ENCODE peak calls at places on chromosomes 11 and 22, in eight cellular contexts. A is bronchial epithelial cell; E is lower lobe of right lung; Y is CD4-positive, alpha-beta memory T cell; Z is skeletal muscle cell; J is adipocyte; R is choroid plexus epithelial cell; P is cardiac fibroblast. O is an unnamed sample.

GRCh38 chr22:34588893-34589545 is 476.9 kb upstream of the ISX start:
- DNase-seq in E (no peak), J (no peak), Z (no peak), P (no peak), A (no peak), R (no peak), Y (no peak), O (no peak)

GRCh38 chr11:100683107-100683506 is 4.0 kb upstream of the ARHGAP42 start:
- DNase-seq in E (no peak), R (no peak), Z (no peak), J (no peak), A (no peak), P (no peak), Y (no peak), O (no peak)

GRCh38 chr11:78212586-78213371 is 24.1 kb downstream of the USP35 start:
- DNase-seq in E (no peak), Y (no peak), P (peak), R (peak), A (no peak), Z (no peak), J (peak), O (no peak)

GRCh38 chr11:116192509-116193206 is 580.1 kb downstream of the BUD13 start:
- DNase-seq in J (no peak), P (no peak), R (no peak), E (no peak), Z (no peak), Y (no peak), A (no peak), O (no peak)

GRCh38 chr11:33893711-33894401 is 2.0 kb upstream of the LMO2 start:
- DNase-seq in J (no peak), A (no peak), P (peak), Y (peak), E (no peak), Z (no peak), R (peak), O (no peak)

GRCh38 chr11:8296872-8297271 is 33.2 kb upstream of the LMO1 start:
- DNase-seq in E (no peak), Z (no peak), J (no peak), A (no peak), P (no peak), Y (no peak), R (no peak), O (no peak)

GRCh38 chr22:41028841-41029240 is 63.6 kb upstream of the EP300 start:
- DNase-seq in P (peak), E (no peak), J (peak), R (peak), Y (no peak), A (peak), Z (peak), O (peak)

GRCh38 chr11:46278387-46279173 is 1.1 kb downstream of the CREB3L1 start:
- DNase-seq in A (no peak), Y (peak), E (peak), J (peak), Z (no peak), R (peak), P (peak), O (no peak)

GRCh38 chr11:121711236-121711635 is 258.5 kb upstream of the SORL1-AS1 start:
- DNase-seq in R (no peak), Z (no peak), E (no peak), A (no peak), Y (no peak), P (no peak), J (no peak), O (peak)

GRCh38 chr22:44640618-44641155 is 61.3 kb upstream of the PRR5 start:
- DNase-seq in Z (no peak), Y (no peak), P (no peak), R (no peak), E (peak), A (no peak), J (no peak), O (no peak)

GRCh38 chr11:74672956-74673895 is 58.0 kb downstream of the CHRDL2 start:
- DNase-seq in R (peak), P (peak), A (peak), Y (no peak), Z (peak), E (no peak), J (peak), O (peak)

GRCh38 chr11:117192401-117192875 is 6.7 kb upstream of the TAGLN start:
- DNase-seq in R (no peak), Y (no peak), A (no peak), P (no peak), E (peak), Z (no peak), J (no peak), O (no peak)

GRCh38 chr11:111540114-111540920 is at the start of gene LAYN:
- DNase-seq in Y (no peak), J (peak), A (no peak), P (no peak), R (no peak), Z (no peak), E (peak), O (no peak)

GRCh38 chr11:16982809-16983208 is 31.4 kb downstream of the PLEKHA7 start:
- DNase-seq in A (no peak), Y (no peak), E (no peak), R (no peak), P (peak), Z (no peak), J (no peak), O (no peak)

GRCh38 chr11:20707876-20708275 is 38.5 kb downstream of the NELL1 start:
- DNase-seq in Y (no peak), J (no peak), Z (no peak), R (no peak), P (no peak), E (no peak), A (no peak), O (no peak)

GRCh38 chr22:46984751-46985506 is 222.5 kb downstream of the TBC1D22A start:
- DNase-seq in Z (peak), Y (no peak), A (peak), R (peak), J (peak), E (no peak), P (peak), O (peak)

GRCh38 chr11:6635082-6635932 is 16.1 kb upstream of the TPP1 start:
- DNase-seq in R (peak), P (peak), E (peak), J (no peak), A (no peak), Y (no peak), Z (no peak), O (no peak)

GRCh38 chr22:24466831-24467249 is 28.3 kb upstream of the UPB1 start:
- DNase-seq in J (peak), Y (no peak), E (no peak), A (no peak), R (peak), P (peak), Z (peak), O (peak)

GRCh38 chr11:76176463-76176862 is 29.8 kb downstream of the WNT11 start:
- DNase-seq in E (no peak), J (no peak), P (no peak), Z (no peak), A (no peak), Y (no peak), R (no peak), O (no peak)

GRCh38 chr11:16418698-16419097 is 62.4 kb upstream of the SOX6 start:
- DNase-seq in A (peak), R (no peak), P (no peak), J (no peak), Z (no peak), Y (no peak), E (no peak), O (no peak)

GRCh38 chr11:123822591-123822990 is 16.4 kb upstream of the OR6M1 start:
- DNase-seq in Y (no peak), J (no peak), R (no peak), Z (no peak), E (no peak), P (peak), A (peak), O (no peak)

GRCh38 chr22:48749555-48750227 is 1078.0 kb downstream of the BRD1 start:
- DNase-seq in R (no peak), Z (no peak), E (no peak), J (no peak), Y (no peak), A (no peak), P (no peak), O (no peak)

GRCh38 chr22:42356547-42356946 is 75.7 kb downstream of the NFAM1 start:
- DNase-seq in Y (no peak), J (no peak), P (no peak), R (no peak), E (no peak), Z (no peak), A (no peak), O (no peak)

GRCh38 chr22:17218341-17218740 is 894 bp downstream of the ADA2 start:
- DNase-seq in A (no peak), P (no peak), Y (no peak), R (no peak), E (peak), Z (no peak), J (no peak), O (no peak)

GRCh38 chr11:116853461-116854073 is 16.1 kb upstream of the APOA1 start:
- DNase-seq in A (peak), Y (peak), J (peak), E (no peak), Z (peak), P (peak), R (peak), O (peak)

GRCh38 chr11:132792341-132793140 is 739.8 kb downstream of the OPCML start:
- DNase-seq in A (no peak), E (no peak), R (no peak), J (no peak), P (no peak), Y (no peak), Z (no peak), O (no peak)
- H3K4me3 ChIP-seq in A (no peak), E (no peak), R (no peak), J (no peak), P (no peak), Y (no peak), Z (no peak), O (no peak)

GRCh38 chr11:62687508-62688396 is 1.6 kb downstream of the LRRN4CL start:
- DNase-seq in Z (no peak), R (no peak), J (no peak), Y (no peak), E (no peak), A (no peak), P (no peak), O (no peak)

GRCh38 chr11:62688481-62688880 is 849 bp downstream of the LRRN4CL start:
- DNase-seq in Y (no peak), E (no peak), P (no peak), Z (no peak), A (no peak), J (peak), R (no peak), O (no peak)

GRCh38 chr11:62694455-62695167 is 5.3 kb upstream of the LRRN4CL start:
- DNase-seq in A (peak), Z (no peak), E (peak), R (peak), J (peak), Y (peak), P (peak), O (peak)

GRCh38 chr11:62689421-62690183 is at the start of gene LRRN4CL:
- DNase-seq in J (peak), A (no peak), Z (peak), E (no peak), P (peak), R (peak), Y (no peak), O (no peak)
- H3K4me3 ChIP-seq in J (peak), A (no peak), Z (no peak), E (peak), P (no peak), R (no peak), Y (no peak), O (no peak)

DNA sequence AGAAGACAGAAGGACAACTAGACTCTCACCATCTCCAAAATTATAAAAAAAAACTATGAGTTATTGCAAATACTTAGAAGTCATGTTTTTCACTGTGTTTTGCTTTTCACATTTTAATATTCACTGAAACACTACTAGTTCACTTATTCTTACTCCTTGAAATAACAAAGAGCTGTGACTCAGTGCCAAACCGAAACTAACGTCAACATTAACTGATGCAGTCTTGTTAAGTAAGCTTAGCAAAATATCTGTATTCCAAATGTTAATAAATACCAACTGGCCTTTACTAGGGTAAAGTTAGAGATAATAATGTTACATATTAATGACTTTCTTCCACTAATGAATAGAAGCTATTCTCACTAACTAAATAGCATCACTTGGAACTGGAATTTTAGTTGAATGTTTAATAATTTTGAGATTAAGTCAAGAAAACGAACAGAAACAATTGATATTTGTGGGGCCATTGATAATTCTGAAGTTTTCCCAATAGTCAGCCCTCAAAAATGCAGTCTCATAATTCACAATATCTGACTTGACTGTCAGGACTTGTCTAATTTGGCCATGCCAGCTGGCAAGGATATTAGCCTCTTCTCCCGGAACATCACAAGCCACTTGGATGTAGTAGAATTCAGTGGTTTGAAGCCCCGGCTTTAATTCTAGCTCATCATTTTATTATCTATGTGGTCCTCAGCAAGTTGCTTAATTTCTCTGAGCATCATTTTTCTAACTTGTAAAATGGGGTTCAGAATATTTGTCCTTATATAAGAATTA is 230.1 kb upstream of the DDI1 start:
- DNase-seq in Z (peak), P (peak), R (peak), A (peak), E (no peak), Y (no peak), J (peak), O (peak)
- H3K4me3 ChIP-seq in Z (no peak), P (no peak), R (no peak), A (no peak), E (no peak), Y (no peak), J (peak), O (no peak)

DNA sequence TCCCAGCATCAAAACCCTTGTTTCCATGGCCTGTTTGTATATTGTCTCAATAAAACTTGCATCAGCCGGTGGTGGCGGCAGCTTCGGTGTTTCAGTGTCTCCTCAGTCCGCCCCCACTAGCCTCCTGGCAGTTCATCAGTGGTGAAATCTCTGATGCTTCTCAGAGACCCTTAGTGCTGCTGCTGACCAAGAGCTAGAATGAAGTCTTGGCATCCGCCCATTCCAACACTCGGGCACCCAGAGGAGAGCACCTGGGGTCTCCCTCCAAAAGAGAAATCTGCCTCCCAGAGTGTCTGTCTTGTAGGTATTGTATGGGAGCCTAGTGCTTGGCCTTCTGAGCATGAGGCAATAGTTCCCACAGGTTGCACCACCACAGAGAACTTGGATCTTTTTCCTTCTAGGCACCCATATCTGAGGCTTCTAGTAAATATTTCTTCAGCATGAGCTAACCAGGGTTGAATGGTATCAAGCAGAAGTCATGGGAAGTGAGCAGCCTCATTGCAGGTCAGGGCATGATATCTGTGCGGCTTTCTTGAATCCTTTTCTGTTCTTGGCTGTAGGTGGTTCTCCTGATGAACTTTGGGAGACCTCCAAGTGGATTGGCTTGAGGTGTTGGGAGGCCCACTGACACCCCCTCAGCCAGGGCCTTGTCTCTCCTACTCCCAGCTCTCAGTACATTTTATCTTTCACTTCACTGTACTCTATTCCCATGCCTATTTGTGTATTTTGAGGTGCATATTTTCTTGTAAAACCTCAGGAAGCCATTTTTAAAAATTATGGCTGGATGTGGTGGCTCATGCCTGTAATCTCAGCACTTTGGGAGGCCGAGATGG is 13.2 kb upstream of the AIFM3 start:
- DNase-seq in E (no peak), P (peak), Z (no peak), R (peak), A (peak), J (peak), Y (no peak), O (no peak)
- H3K4me3 ChIP-seq in E (no peak), P (no peak), Z (no peak), R (no peak), A (no peak), J (no peak), Y (no peak), O (no peak)

GRCh38 chr11:32790916-32791315 is 3.5 kb downstream of the CCDC73 start:
- DNase-seq in R (no peak), J (no peak), Y (no peak), Z (no peak), P (no peak), A (no peak), E (no peak), O (peak)

GRCh38 chr11:32792111-32792947 is 2.1 kb downstream of the CCDC73 start:
- DNase-seq in Z (no peak), J (no peak), A (peak), R (no peak), E (no peak), Y (no peak), P (no peak), O (peak)

GRCh38 chr11:32796425-32796824 is 2.0 kb upstream of the CCDC73 start:
- DNase-seq in P (no peak), J (no peak), E (no peak), Z (no peak), A (peak), R (no peak), Y (no peak), O (peak)

GRCh38 chr11:32794439-32794838 is at the start of gene CCDC73:
- DNase-seq in Z (no peak), A (no peak), R (no peak), E (no peak), J (no peak), P (no peak), Y (no peak), O (no peak)

GRCh38 chr11:32792948-32793475 is 1.4 kb downstream of the CCDC73 start:
- DNase-seq in J (peak), E (no peak), Y (peak), R (peak), A (peak), Z (no peak), P (peak), O (peak)
- H3K4me3 ChIP-seq in J (peak), E (peak), Y (no peak), R (no peak), A (no peak), Z (no peak), P (no peak), O (peak)

GRCh38 chr22:32536352-32536751 is 61.7 kb downstream of the FBXO7 start:
- DNase-seq in P (no peak), E (no peak), J (no peak), R (no peak), Y (no peak), Z (no peak), A (no peak), O (no peak)

GRCh38 chr22:32539631-32540449 is 65.2 kb downstream of the FBXO7 start:
- DNase-seq in P (no peak), E (no peak), J (no peak), Y (no peak), R (no peak), A (peak), Z (peak), O (no peak)

GRCh38 chr22:32541481-32541880 is 66.9 kb downstream of the FBXO7 start:
- DNase-seq in Y (no peak), Z (no peak), R (no peak), P (no peak), J (no peak), E (no peak), A (no peak), O (no peak)

GRCh38 chr22:32535531-32536190 is 61.0 kb downstream of the FBXO7 start:
- DNase-seq in P (no peak), A (no peak), Y (no peak), Z (no peak), R (no peak), E (no peak), J (no peak), O (no peak)

DNA sequence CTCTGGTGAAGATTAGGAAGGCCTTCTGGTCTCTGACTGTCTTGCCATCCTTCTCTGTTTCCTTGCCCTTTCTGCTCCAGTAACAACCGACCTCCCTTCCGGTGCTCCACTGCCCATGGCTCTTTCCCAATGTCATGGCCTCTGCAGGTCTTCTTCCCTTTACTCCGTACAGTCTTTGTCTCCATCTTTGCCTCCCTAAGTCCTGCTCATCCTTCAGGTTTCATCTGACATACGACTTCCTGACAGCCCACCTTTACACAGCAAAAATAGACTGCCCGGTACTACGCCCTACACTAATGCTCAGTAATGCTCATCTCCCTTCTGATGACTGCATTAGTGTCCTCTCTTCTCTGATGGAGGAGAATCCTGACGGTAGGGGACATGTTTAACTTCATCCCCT is 63.9 kb downstream of the FBXO7 start:
- DNase-seq in J (no peak), Y (no peak), P (no peak), A (no peak), Z (no peak), E (no peak), R (no peak), O (no peak)
- H3K4me3 ChIP-seq in J (no peak), Y (no peak), P (no peak), A (no peak), Z (no peak), E (no peak), R (no peak), O (no peak)

GRCh38 chr11:10605941-10606381 is 37.5 kb upstream of the LYVE1 start:
- DNase-seq in J (peak), Z (peak), P (peak), E (peak), A (peak), R (peak), Y (no peak), O (no peak)
- H3K4me3 ChIP-seq in J (peak), Z (no peak), P (peak), E (no peak), A (no peak), R (no peak), Y (no peak), O (no peak)

DNA sequence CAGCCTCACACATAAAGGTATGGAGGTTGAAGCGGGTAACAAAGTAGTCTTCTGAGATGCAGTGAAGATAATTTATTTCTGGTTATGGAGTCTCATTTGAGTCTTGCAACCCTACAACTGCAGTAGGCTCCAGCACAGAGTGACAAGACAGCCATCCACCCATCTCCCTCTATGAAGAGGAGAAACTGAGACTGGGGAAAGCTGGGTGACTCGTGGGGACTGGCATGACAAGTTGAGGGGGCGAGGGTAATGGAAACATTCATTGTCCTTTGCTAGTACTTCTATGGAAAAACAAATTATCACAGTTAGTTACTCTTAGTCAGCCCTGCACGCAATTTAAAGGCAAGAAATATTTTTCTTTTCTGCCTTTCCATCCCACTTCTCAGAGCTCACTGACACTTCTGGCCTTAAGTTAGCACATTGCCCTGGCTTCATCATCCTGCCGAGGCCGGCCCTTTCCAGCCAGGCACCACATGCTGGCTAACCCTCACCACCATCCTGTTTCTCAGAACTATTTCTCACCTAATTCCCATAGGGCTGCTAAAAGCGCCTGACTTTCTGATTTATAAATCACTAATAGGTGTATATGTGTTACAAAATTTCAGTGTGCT is 361.1 kb downstream of the ETS1 start:
- DNase-seq in R (no peak), A (no peak), E (no peak), P (no peak), Z (no peak), Y (no peak), J (peak), O (no peak)
- H3K4me3 ChIP-seq in R (no peak), A (no peak), E (no peak), P (no peak), Z (no peak), Y (no peak), J (no peak), O (no peak)

GRCh38 chr11:50178732-50179131 is 146.1 kb downstream of the OR4C45 start:
- DNase-seq in P (no peak), R (no peak), Z (no peak), J (no peak), Y (no peak), A (peak), E (no peak), O (no peak)
- H3K4me3 ChIP-seq in P (no peak), R (no peak), Z (no peak), J (no peak), Y (no peak), A (no peak), E (no peak), O (no peak)